ENCODE peak calls at places on chromosomes 6 and 20, in four cellular contexts. T is A549, A is HepG2, M is K562. B is an unnamed sample.

GRCh38 chr20:61502433-61502832 is 250.4 kb downstream of the CDH4 start:
- DNase-seq in T (no peak), A (no peak), M (no peak), B (no peak)

GRCh38 chr20:14716251-14716650 is 378.8 kb upstream of the FLRT3 start:
- DNase-seq in T (no peak), A (no peak), M (no peak), B (no peak)

GRCh38 chr6:46899636-46900035 is 22.1 kb downstream of the ADGRF5 start:
- DNase-seq in T (no peak), A (no peak), M (no peak), B (no peak)

GRCh38 chr6:16019462-16019861 is 109.4 kb upstream of the MYLIP start:
- DNase-seq in T (no peak), A (no peak), M (no peak), B (no peak)

GRCh38 chr20:60048634-60049578 is 90.7 kb downstream of the CDH26 start:
- DNase-seq in T (no peak), A (no peak), M (peak), B (no peak)

GRCh38 chr20:45987108-45987780 is 15.2 kb upstream of the ZNF335 start:
- DNase-seq in T (peak), A (peak), M (peak), B (no peak)

GRCh38 chr6:40735126-40735920 is 148.2 kb upstream of the LRFN2 start:
- DNase-seq in T (no peak), A (no peak), M (no peak), B (no peak)

GRCh38 chr20:51953731-51954340 is 151.5 kb upstream of the SALL4 start:
- DNase-seq in T (no peak), A (no peak), M (no peak), B (no peak)

GRCh38 chr6:337782-338464 is 45.6 kb downstream of the DUSP22 start:
- DNase-seq in T (no peak), A (no peak), M (no peak), B (no peak)

GRCh38 chr20:17790308-17790707 is 90.5 kb downstream of the BANF2 start:
- DNase-seq in T (no peak), A (no peak), M (no peak), B (no peak)

GRCh38 chr6:128095362-128095761 is 194.5 kb upstream of the THEMIS start:
- DNase-seq in T (no peak), A (no peak), M (no peak), B (no peak)

GRCh38 chr6:83113258-83113657 is 45.8 kb downstream of the DOP1A start:
- DNase-seq in T (no peak), A (no peak), M (no peak), B (no peak)

GRCh38 chr6:100088009-100088408 is 94.0 kb upstream of the MCHR2 start:
- DNase-seq in T (no peak), A (no peak), M (no peak), B (no peak)

GRCh38 chr20:37239026-37239451 is 22.6 kb downstream of the GHRH start:
- DNase-seq in T (no peak), A (no peak), M (no peak), B (no peak)

GRCh38 chr20:41029150-41029872 is 689 bp downstream of the TOP1 start:
- DNase-seq in T (peak), A (no peak), M (peak), B (no peak)

GRCh38 chr20:51800132-51800721 is 2.1 kb downstream of the SALL4 start:
- DNase-seq in T (peak), A (peak), M (peak), B (no peak)

GRCh38 chr6:24969343-24969860 is 33.6 kb upstream of the RIPOR2 start:
- DNase-seq in T (no peak), A (no peak), M (no peak), B (no peak)

GRCh38 chr6:127516676-127517273 is 2.4 kb downstream of the MTCL3 start:
- DNase-seq in T (peak), A (peak), M (peak), B (no peak)

GRCh38 chr20:64268180-64268579 is 12.6 kb downstream of the PCMTD2 start:
- DNase-seq in T (no peak), A (no peak), M (no peak), B (no peak)

GRCh38 chr6:17705778-17706579 is 746 bp downstream of the NUP153 start:
- DNase-seq in T (peak), A (peak), M (peak), B (no peak)

GRCh38 chr6:36556281-36556680 is 9.0 kb upstream of the STK38 start:
- DNase-seq in T (no peak), A (no peak), M (no peak), B (no peak)

GRCh38 chr20:40493071-40493470 is 196.0 kb downstream of the MAFB start:
- DNase-seq in T (no peak), A (no peak), M (no peak), B (no peak)

GRCh38 chr6:34817337-34817910 is 25.5 kb downstream of the BLTP3A start:
- DNase-seq in T (no peak), A (no peak), M (no peak), B (no peak)

GRCh38 chr6:164505425-164505824 is 804.0 kb downstream of the C6orf118 start:
- DNase-seq in T (no peak), A (no peak), M (no peak), B (no peak)

GRCh38 chr6:164502838-164503237 is 806.6 kb downstream of the C6orf118 start:
- DNase-seq in T (no peak), A (no peak), M (no peak), B (peak)

DNA sequence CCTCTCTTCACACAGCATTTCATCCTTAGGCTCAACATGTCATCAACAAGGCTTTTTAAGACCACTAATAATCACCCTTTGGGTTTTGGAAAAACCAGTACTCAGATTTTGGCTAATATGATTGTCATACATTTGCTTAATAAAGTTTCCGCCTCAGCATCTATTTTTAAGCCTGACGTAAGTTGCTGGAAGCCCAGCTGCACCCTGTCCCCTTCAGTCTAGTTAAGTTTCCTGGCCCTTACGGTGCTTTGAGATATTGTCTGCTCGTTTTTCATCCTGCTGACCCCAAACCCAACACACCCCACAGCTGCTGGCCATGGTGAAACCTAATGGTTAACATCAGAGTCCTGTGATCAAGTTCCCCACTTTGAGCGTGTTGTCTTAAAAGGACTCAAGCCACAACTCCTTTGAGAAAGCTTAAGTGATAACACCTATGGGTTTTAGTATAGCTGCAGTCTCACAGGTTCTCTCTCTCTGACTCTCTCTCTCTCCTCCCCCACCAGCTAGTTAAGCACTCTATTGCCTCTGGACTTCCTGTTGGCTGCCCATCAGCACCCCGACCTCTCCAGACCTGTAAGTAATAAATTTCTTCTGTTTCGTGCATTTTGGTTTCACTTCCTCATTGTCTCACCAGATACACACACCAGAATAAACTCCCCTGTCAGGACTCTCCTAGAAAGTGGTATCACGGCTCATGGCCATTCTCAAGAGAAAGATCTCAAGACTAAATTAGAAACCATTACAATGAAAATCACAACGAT is 802.0 kb downstream of the C6orf118 start:
- DNase-seq in T (no peak), A (no peak), M (peak), B (peak)
- TF ChIP-seq HDAC2 in T (no peak), A (no peak), M (no peak), B (no peak)

GRCh38 chr6:136181858-136182257 is 68.3 kb downstream of the MTFR2 start:
- DNase-seq in T (no peak), A (no peak), M (no peak), B (no peak)
- TF ChIP-seq POLR2AphosphoS2 in T (no peak), A (no peak), M (no peak), B (no peak)

GRCh38 chr20:20010639-20011500 is 6.3 kb upstream of the NAA20 start:
- DNase-seq in T (no peak), A (peak), M (no peak), B (no peak)

GRCh38 chr20:20005381-20005780 is 11.8 kb upstream of the NAA20 start:
- DNase-seq in T (no peak), A (peak), M (no peak), B (no peak)

GRCh38 chr20:20014659-20015058 is 2.5 kb upstream of the NAA20 start:
- DNase-seq in T (no peak), A (no peak), M (no peak), B (no peak)

GRCh38 chr20:20012517-20012916 is 4.6 kb upstream of the NAA20 start:
- DNase-seq in T (no peak), A (no peak), M (no peak), B (no peak)

GRCh38 chr20:20009784-20010253 is 7.3 kb upstream of the NAA20 start:
- DNase-seq in T (no peak), A (peak), M (no peak), B (no peak)
- TF ChIP-seq HDAC2 in T (no peak), A (no peak), M (no peak), B (no peak)

GRCh38 chr6:14313220-14313619 is 195.6 kb downstream of the CD83 start:
- DNase-seq in T (no peak), A (no peak), M (no peak), B (peak)

GRCh38 chr6:14317616-14318015 is 200.0 kb downstream of the CD83 start:
- DNase-seq in T (no peak), A (no peak), M (no peak), B (no peak)

GRCh38 chr6:14315353-14315752 is 197.8 kb downstream of the CD83 start:
- DNase-seq in T (no peak), A (no peak), M (no peak), B (no peak)

GRCh38 chr6:14320342-14320741 is 202.8 kb downstream of the CD83 start:
- DNase-seq in T (no peak), A (no peak), M (no peak), B (no peak)

GRCh38 chr6:14316911-14317535 is 199.5 kb downstream of the CD83 start:
- DNase-seq in T (peak), A (no peak), M (no peak), B (no peak)
- TF ChIP-seq POLR2AphosphoS2 in T (no peak), A (no peak), M (no peak), B (no peak)

DNA sequence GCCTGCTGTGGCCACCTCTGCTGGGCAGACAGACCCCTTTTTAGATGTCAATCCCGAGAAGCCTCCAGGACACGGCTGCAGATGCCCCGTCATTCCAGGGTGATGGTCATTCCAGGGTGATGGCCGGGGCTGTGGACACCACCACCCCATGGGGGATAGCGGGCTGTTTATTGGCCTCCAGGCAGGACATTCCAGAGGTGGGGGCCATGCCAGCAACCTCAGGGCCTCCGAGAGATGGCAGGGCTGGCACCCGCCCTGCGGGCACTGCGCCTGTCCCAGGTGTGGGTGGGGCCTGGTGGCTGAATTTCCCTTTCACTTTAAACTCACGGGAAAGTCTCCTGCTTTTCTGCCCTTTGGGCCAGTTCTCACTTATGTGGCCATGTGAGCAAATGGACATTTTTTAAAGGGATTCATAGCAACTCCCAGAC is 14.5 kb downstream of the COL9A3 start:
- DNase-seq in T (no peak), A (no peak), M (no peak), B (no peak)
- TF ChIP-seq HDAC2 in T (no peak), A (no peak), M (no peak), B (no peak)

GRCh38 chr6:137424243-137424642 is 70.0 kb downstream of the OLIG3 start:
- DNase-seq in T (no peak), A (no peak), M (no peak), B (no peak)

GRCh38 chr6:137423444-137424168 is 70.6 kb downstream of the OLIG3 start:
- DNase-seq in T (no peak), A (no peak), M (no peak), B (no peak)

GRCh38 chr6:137430954-137431353 is 63.2 kb downstream of the OLIG3 start:
- DNase-seq in T (no peak), A (no peak), M (no peak), B (peak)

GRCh38 chr6:137426007-137426689 is 68.0 kb downstream of the OLIG3 start:
- DNase-seq in T (no peak), A (no peak), M (no peak), B (no peak)

GRCh38 chr6:137427670-137428290 is 66.4 kb downstream of the OLIG3 start:
- DNase-seq in T (no peak), A (no peak), M (no peak), B (no peak)
- TF ChIP-seq POLR2AphosphoS2 in T (no peak), A (no peak), M (no peak), B (no peak)

B was measured in GM12878.